ENCODE peak calls at places on chromosomes 7 and 10, in six cellular contexts. D, S, Y, O, Q and W are unnamed samples.

GRCh38 chr10:62258926-62259325 is 9.7 kb downstream of the RTKN2 start:
- DNase-seq in O (no peak), D (no peak), Y (no peak), Q (no peak), S (no peak), W (no peak)

GRCh38 chr10:109480836-109481235 is 442.5 kb downstream of the XPNPEP1 start:
- DNase-seq in O (no peak), Y (no peak), Q (no peak), D (no peak), S (no peak), W (no peak)

GRCh38 chr7:76073335-76073990 is 25.6 kb downstream of the MDH2 start:
- DNase-seq in D (no peak), Y (no peak), Q (no peak), S (no peak), O (peak; percentile 79), W (no peak)

GRCh38 chr7:114426824-114427223 is 12.2 kb downstream of the FOXP2 start:
- DNase-seq in S (no peak), D (peak; percentile 7), Y (no peak), Q (no peak), O (no peak), W (no peak)

GRCh38 chr10:48470115-48470892 is 134.6 kb downstream of the ARHGAP22 start:
- DNase-seq in Y (peak; percentile 97), D (no peak), S (no peak), Q (no peak), O (peak; percentile 48), W (peak; percentile 59)

GRCh38 chr10:26303366-26303765 is 86.8 kb downstream of the GAD2 start:
- DNase-seq in Q (no peak), Y (no peak), O (no peak), D (no peak), S (no peak), W (no peak)

GRCh38 chr7:129531721-129532120 is 29.4 kb downstream of the SMKR1 start:
- DNase-seq in Y (no peak), O (no peak), D (no peak), S (no peak), Q (no peak), W (no peak)

GRCh38 chr10:96924861-96925260 is 92.8 kb downstream of the LCOR start:
- DNase-seq in Q (no peak), O (no peak), S (no peak), D (no peak), Y (no peak), W (no peak)

GRCh38 chr7:14016950-14017349 is 27.5 kb upstream of the ETV1 start:
- DNase-seq in S (no peak), D (no peak), Q (no peak), Y (no peak), O (no peak), W (no peak)

GRCh38 chr10:94963901-94964300 is 25.4 kb downstream of the CYP2C9 start:
- DNase-seq in Q (peak; percentile 45), O (peak; percentile 48), D (peak; percentile 46), S (no peak), Y (no peak), W (peak; percentile 39)

GRCh38 chr10:129967579-129968019 is 3.5 kb upstream of the EBF3 start:
- DNase-seq in S (no peak), O (peak; percentile 54), D (no peak), Q (no peak), Y (no peak), W (no peak)

GRCh38 chr10:129970404-129971364 is 6.6 kb upstream of the EBF3 start:
- DNase-seq in O (no peak), D (no peak), Y (no peak), S (no peak), Q (no peak), W (no peak)

GRCh38 chr10:129969528-129970264 is 5.6 kb upstream of the EBF3 start:
- DNase-seq in Y (no peak), S (no peak), Q (no peak), D (no peak), O (no peak), W (no peak)

GRCh38 chr10:129968020-129968861 is 4.2 kb upstream of the EBF3 start:
- DNase-seq in Q (no peak), Y (no peak), D (no peak), S (no peak), O (no peak), W (no peak)

GRCh38 chr10:129968937-129969527 is 5.0 kb upstream of the EBF3 start:
- DNase-seq in Y (no peak), O (peak; percentile 93), Q (peak; percentile 9), S (no peak), D (no peak), W (no peak)
- H3K4me3 ChIP-seq in Y (no peak overlapping the region), O (no peak overlapping the region), Q (no peak overlapping the region), S (no peak overlapping the region), D (no peak overlapping the region), W (no peak overlapping the region)

GRCh38 chr7:100100420-100101015 is 679 bp downstream of the MCM7 start:
- DNase-seq in D (peak; percentile 92), O (peak; percentile 90), S (peak; percentile 56), Q (peak; percentile 89), Y (peak; percentile 98), W (no peak)
- H3K4me1 ChIP-seq in D (peaks cover 6% of the 10 kb centered on the region), O (peaks cover 6% of the 10 kb centered on the region), S (peaks cover 16% of the 10 kb centered on the region), Q (peaks cover 22% of the 10 kb centered on the region), Y (peaks cover 41% of the 10 kb centered on the region), W (peaks cover 10% of the 10 kb centered on the region)

GRCh38 chr10:31578181-31578852 is 259.3 kb downstream of the ZEB1 start:
- DNase-seq in Q (no peak), D (no peak), Y (no peak), S (no peak), O (no peak), W (no peak)

GRCh38 chr10:31578951-31579350 is 259.9 kb downstream of the ZEB1 start:
- DNase-seq in S (no peak), Q (no peak), O (no peak), D (no peak), Y (no peak), W (no peak)

DNA sequence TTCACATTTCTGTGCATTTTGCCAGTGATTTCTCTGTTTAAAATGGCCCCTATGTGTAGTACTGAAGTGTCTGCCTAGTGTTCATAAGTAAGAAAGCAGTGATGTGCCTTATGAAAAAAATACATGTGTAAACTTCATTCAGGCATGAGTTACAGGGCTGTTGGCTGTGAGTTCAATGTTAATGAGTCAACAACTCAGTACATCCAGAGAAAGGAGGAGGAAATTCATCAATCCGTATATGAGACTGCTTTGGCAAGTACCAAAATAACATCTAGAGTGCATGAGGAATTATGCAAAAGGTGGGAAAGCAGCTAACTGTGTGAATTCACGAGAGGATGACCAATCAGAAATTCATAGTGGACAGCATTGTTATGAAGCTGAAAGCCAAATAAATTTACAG is 255.6 kb downstream of the ZEB1 start:
- DNase-seq in D (no peak), O (no peak), Q (no peak), S (no peak), Y (no peak), W (no peak)
- TF ChIP-seq ZNF274 in D (no peak), O (no peak), Q (no peak), S (no peak), Y (no peak), W (no peak)

DNA sequence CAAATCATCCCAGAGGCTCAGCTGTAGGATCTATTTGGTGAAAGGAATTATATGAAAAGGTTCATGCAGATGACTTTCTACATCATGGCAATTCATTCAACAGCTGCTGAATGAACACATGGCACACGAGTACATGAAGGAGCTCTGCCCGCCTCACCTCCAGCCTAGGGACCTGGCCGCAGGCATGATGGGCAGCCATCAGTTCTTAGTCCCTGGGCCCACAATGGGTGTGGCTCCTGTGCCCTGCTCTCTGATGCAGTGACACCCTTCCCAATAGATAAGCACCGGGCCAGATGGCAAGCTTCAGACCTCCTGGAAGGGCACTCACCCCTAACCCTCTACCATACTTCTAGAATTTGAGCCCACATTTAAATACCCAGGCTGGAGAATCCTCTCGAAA is 3.5 kb downstream of the CHST15 start:
- DNase-seq in D (no peak), Q (no peak), S (no peak), O (no peak), Y (no peak), W (no peak)
- H3K4me3 ChIP-seq in D (no peak overlapping the region), Q (peak overlapping the region; percentile 91), S (no peak overlapping the region), O (no peak overlapping the region), Y (no peak overlapping the region), W (no peak overlapping the region)

GRCh38 chr10:4074559-4075407 is 289.8 kb upstream of the KLF6 start:
- DNase-seq in S (no peak), Y (no peak), D (no peak), O (no peak), Q (no peak), W (no peak)
- H3K4me1 ChIP-seq in S (peaks cover 6% of the 10 kb centered on the region), Y (no peaks in the 10 kb centered on the region), D (no peaks in the 10 kb centered on the region), O (no peaks in the 10 kb centered on the region), Q (no peaks in the 10 kb centered on the region), W (no peaks in the 10 kb centered on the region)

DNA sequence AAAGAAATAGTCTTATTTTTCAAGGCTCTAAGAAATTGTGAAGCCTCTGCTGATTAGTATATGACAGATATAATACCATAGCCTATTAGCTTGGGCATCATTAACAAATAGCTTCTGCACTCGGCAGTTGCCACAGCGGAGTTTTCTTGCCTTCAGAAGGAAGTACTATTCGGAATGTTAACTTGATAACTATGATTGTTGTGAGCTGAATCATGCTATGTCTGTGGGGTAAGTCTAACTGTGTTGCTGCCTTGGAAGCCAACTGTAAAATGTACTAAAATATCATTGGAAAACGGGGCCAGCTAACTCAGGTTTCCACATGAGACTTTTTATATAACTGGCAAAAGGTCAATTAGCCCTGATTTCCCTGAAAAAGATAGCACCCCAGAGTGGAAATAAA is 93.2 kb downstream of the TWIST1 start:
- DNase-seq in D (no peak), Y (no peak), O (no peak), S (no peak), Q (no peak), W (no peak)
- TF ChIP-seq ZNF274 in D (no peak), Y (no peak), O (no peak), S (no peak), Q (no peak), W (no peak)

DNA sequence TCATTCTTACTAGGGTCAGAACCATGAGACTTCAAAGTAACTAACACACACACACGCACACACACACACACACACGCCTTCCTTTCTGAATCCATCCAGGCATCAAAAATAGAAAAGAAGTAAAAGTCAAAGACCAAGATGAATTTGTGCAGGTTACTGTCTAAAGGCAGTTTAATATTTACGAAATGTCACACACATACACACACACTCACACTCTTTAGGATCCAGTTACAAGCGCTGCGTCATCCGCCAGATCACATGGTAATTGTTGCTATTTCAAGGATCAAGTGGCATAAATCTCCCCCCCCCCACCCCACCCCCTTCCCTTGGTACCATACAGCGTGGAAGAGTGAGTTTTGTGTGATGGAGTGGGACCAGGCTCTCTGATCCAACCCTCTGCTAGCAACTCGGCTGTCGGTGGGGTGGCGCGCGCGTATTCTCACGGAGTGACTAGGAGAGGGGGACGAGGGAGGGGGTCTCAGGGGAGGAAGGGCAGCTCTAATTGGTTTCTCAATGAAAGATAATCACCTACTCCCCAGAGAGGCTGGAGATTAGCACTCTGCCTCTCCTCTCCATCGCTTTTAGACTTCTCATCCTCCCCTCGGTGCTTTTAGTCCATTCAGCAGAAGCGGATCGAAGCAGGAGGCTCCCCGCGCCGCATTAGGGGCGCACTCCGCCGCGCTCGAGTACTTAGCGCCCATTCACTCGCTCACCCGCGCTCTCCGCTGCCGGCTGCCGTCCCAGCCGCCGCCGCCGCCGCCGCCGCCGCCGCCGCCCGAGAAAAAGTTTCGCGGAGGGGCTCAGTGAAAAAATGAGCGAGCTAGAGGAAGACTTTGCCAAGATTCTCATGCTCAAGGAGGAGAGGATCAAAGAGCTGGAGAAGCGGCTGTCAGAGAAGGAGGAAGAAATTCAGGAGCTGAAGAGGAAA is 83.5 kb upstream of the PRKG1 start:
- DNase-seq in O (peak; percentile 63), Y (no peak), Q (no peak), S (no peak), D (peak; percentile 45), W (no peak)
- H3K4me3 ChIP-seq in O (peak overlapping the region; percentile 64), Y (no peak overlapping the region), Q (peak overlapping the region; percentile 47), S (no peak overlapping the region), D (peak overlapping the region; percentile 74), W (peak overlapping the region; percentile 71)

GRCh38 chr10:6271663-6272062 is 68.9 kb downstream of the PFKFB3 start:
- DNase-seq in D (no peak), O (no peak), Y (no peak), S (no peak), Q (peak; percentile 41), W (no peak)
- H3K4me1 ChIP-seq in D (peaks cover 11% of the 10 kb centered on the region), O (peaks cover 3% of the 10 kb centered on the region), Y (peaks cover 5% of the 10 kb centered on the region), S (peaks cover 47% of the 10 kb centered on the region), Q (peaks cover 47% of the 10 kb centered on the region), W (no peaks in the 10 kb centered on the region)